ENCODE peak calls at places on chromosomes 3 and 15, in eight cellular contexts. A is HL-60, U is tibial nerve, X is GM06990, C is lower lobe of right lung, S is fibroblast of pulmonary artery, N is AG09309, G is cardiac fibroblast. J is an unnamed sample.

GRCh38 chr3:63912768-63913588 is 795 bp upstream of the SCAANT1 start:
- DNase-seq in N (no peak), S (peak), C (peak), A (no peak), U (peak), G (peak), X (no peak), J (peak)

GRCh38 chr3:17023006-17023664 is 138.4 kb downstream of the PLCL2 start:
- DNase-seq in U (no peak), S (peak), A (no peak), C (no peak), N (no peak), G (peak), X (no peak), J (peak)

GRCh38 chr3:192042116-192042515 is 581.2 kb downstream of the PYDC2 start:
- DNase-seq in N (no peak), U (no peak), S (no peak), C (no peak), X (peak), A (peak), G (no peak), J (no peak)

GRCh38 chr3:127325630-127325961 is 37.8 kb upstream of the PRR20G start:
- DNase-seq in X (no peak), G (no peak), A (no peak), U (peak), N (no peak), S (no peak), C (peak), J (no peak)

GRCh38 chr3:152039887-152040286 is 166.4 kb downstream of the SUCNR1 start:
- DNase-seq in X (peak), N (no peak), G (no peak), S (no peak), A (no peak), U (no peak), C (no peak), J (no peak)

GRCh38 chr3:44511238-44511567 is 33.7 kb upstream of the ZNF445 start:
- DNase-seq in N (no peak), U (no peak), S (no peak), X (no peak), G (peak), C (no peak), A (no peak), J (no peak)

GRCh38 chr3:12155833-12156232 is 2.9 kb downstream of the TIMP4 start:
- DNase-seq in A (no peak), C (no peak), S (peak), X (no peak), U (no peak), G (peak), N (no peak), J (no peak)

GRCh38 chr3:185656321-185656840 is 70.3 kb downstream of the SENP2 start:
- DNase-seq in U (peak), C (no peak), N (peak), X (no peak), G (peak), S (peak), A (no peak), J (no peak)

GRCh38 chr3:17179381-17180205 is 294.8 kb downstream of the PLCL2 start:
- DNase-seq in G (peak), C (no peak), A (no peak), U (no peak), X (no peak), S (no peak), N (no peak), J (no peak)

DNA sequence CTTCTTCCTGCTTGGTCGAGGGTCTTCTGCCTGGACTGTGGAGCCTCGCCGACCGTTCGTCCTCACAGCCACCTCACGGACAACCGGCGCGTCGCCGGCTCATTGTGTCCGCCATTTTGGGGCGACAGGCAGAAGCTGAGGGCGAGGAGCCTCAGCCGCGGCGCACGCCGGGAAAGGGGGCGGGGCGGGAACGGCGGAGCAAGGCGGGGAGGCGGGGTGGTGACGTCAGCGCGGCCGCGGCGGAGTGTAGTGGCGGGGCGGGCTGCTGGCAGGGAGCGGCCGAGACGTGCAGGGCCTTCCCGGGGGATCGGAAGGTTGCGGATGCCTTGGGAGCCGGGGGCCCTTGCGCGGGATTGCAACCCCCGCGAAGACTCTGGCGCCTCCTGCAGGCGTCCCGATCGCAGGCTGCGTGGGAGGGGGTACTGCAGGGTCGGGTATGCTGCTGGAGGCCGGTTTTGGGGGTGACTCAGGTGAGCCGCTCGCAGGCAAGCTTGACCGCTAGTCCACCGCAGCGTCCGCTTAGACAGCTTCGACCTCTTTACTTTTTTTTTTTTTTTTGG is at the start of gene WDR82:
- DNase-seq in A (peak), X (peak), U (peak), S (peak), G (peak), C (peak), N (peak), J (peak)
- TF ChIP-seq CTCF in A (peak), X (peak), U (peak), S (peak), G (peak), C (peak), N (peak), J (no peak)

DNA sequence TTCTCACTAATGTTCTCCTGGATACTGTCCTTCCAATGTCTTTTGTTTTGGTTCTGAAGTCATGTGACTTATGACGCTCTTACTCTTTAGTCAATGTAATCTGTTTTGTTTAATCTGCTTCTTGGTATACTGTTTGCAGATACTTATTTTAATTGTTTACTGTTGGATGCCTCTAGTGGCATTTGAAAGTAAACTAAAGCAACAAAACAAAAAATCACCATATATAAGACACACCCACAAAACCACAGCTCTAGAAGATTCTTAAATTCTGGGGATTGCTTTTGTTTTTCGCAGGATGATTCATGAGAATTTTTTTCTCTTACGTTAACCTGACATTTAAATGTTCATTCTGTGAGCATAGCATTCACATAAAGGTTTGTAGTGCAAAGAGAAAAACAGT is 16.8 kb downstream of the SLC25A26 start:
- DNase-seq in X (no peak), G (no peak), N (no peak), A (no peak), S (no peak), U (no peak), C (no peak), J (no peak)
- TF ChIP-seq CTCF in X (no peak), G (no peak), N (no peak), A (no peak), S (no peak), U (no peak), C (no peak), J (no peak)

DNA sequence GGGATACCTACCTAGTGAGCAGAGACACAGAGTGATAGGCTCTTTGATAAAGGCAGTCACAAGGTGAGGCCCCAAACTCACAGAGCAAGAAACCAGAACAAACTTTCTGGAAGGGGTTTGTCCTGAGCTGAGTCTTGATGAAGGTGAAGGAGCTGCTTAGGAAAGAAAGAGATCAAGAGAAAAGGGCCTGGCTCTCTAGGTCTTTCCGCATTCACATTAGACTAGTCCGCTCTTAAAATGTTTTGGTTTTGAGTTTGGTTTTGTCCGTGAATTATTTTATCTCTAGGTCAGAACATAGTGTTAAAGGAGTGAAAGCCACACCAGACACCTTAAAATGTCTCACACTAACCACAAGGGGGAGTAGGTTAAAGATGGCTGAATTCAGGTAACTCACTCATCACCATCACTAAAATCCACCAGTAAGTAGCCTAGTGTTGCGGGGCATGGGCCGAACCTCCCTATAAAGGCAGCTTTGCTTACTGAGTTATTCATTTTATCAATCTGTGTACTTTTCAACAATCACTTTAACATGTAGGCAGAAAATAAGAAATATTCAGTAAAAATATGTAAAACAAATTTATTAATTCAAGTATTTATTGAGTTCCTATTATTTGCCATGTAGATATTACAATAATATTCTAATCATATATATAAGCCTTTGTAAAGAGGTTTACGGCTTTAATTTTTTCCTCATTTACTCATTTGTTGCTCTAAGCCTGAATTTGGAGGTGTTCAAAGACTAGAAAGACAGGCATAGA is 121.5 kb upstream of the TSC22D2 start:
- DNase-seq in S (peak), C (no peak), U (no peak), X (peak), N (no peak), G (peak), A (peak), J (no peak)
- TF ChIP-seq CTCF in S (peak), C (peak), U (peak), X (peak), N (peak), G (peak), A (peak), J (peak)

GRCh38 chr15:79595271-79595670 is 163.1 kb downstream of the MINAR1 start:
- DNase-seq in C (no peak), N (no peak), A (no peak), X (no peak), U (no peak), G (no peak), S (no peak), J (no peak)

GRCh38 chr15:79598639-79599038 is 166.5 kb downstream of the MINAR1 start:
- DNase-seq in X (no peak), C (no peak), S (no peak), N (no peak), U (no peak), G (no peak), A (no peak), J (no peak)

GRCh38 chr15:79593119-79593869 is 161.2 kb downstream of the MINAR1 start:
- DNase-seq in A (no peak), S (peak), X (no peak), U (no peak), G (peak), N (no peak), C (no peak), J (no peak)

GRCh38 chr15:79592126-79592525 is 160.0 kb downstream of the MINAR1 start:
- DNase-seq in G (no peak), N (no peak), A (no peak), C (no peak), X (no peak), U (no peak), S (no peak), J (no peak)

GRCh38 chr15:79595995-79596622 is 164.0 kb downstream of the MINAR1 start:
- DNase-seq in S (peak), U (no peak), A (peak), N (peak), G (peak), C (peak), X (peak), J (no peak)
- TF ChIP-seq CTCF in S (peak), U (peak), A (peak), N (peak), G (peak), C (peak), X (peak), J (peak)

GRCh38 chr15:78950906-78951840 is 6.3 kb upstream of the CTSH start:
- DNase-seq in A (no peak), G (no peak), S (peak), X (no peak), U (no peak), C (no peak), N (no peak), J (no peak)
- TF ChIP-seq CTCF in A (no peak), G (peak), S (peak), X (no peak), U (no peak), C (no peak), N (peak), J (no peak)

DNA sequence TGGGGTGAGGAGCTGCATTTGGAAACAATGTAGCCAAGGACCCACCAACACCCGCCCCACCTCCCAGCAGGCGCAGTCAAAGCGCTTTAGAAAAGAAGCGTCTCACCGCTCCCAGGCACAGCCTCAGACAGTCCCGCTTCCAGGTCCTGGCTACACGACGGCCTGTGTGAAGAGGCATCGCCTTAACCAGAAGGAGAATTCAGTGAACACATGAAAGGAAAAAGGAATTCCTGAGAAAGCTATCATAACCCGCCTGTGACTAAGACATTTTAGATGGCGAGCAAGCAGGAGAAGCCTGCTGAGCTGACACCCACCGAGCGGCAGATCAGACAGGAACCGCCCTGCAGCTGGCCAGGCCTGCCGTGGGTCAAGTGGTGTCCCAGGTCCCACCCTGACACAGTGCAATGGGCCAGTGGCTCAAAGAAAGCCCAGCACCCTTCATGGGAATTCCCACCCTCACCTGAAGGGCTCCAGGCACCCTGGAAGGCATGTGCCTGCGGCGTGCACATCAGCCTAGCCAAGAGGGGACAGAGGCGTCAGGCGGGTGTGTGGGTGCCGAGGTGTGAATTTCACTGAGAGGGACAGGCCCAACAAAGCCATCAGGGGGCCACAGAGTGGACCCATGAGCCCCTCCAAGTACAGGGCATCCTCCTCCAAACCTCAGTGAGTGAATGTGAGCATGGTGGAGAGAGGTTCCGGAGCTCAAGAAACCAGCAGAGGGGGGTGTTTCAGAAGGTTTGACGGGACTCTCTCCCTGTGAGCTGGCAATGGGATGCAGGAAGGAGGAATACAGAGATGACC is 144.8 kb downstream of the NSMCE3 start:
- DNase-seq in C (peak), X (no peak), G (peak), S (peak), A (no peak), U (no peak), N (peak), J (no peak)
- TF ChIP-seq CTCF in C (no peak), X (no peak), G (no peak), S (peak), A (no peak), U (no peak), N (peak), J (no peak)

DNA sequence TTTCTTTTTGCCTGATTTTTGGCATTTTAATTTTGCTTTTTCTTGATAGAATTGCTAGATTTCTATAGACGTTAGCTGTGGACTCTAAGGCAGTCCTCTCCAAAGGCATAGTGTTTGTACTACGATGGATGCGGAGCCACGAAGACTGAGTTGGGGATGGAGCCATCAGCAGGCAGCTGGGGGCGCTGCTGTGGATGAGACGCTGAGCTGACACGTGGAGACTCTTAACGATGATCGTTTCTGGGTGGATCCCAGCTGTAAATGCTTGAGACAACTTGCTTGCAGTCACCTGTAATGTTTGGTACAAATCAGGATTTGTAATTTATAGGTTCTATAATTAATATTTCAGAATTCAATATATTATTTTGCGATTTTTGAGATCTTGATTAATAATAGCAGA is 13.3 kb upstream of the PPP1R2 start:
- DNase-seq in S (peak), A (no peak), U (no peak), X (no peak), C (no peak), N (no peak), G (peak), J (no peak)
- TF ChIP-seq CTCF in S (peak), A (no peak), U (no peak), X (peak), C (peak), N (peak), G (peak), J (no peak)

GRCh38 chr3:171790574-171790897 is 19.7 kb downstream of the PLD1 start:
- DNase-seq in U (no peak), N (no peak), A (no peak), G (no peak), X (no peak), S (no peak), C (no peak), J (no peak)

GRCh38 chr3:171792549-171792948 is 17.7 kb downstream of the PLD1 start:
- DNase-seq in S (no peak), N (no peak), G (no peak), A (no peak), C (no peak), X (no peak), U (no peak), J (no peak)

GRCh38 chr3:171789759-171790505 is 20.4 kb downstream of the PLD1 start:
- DNase-seq in U (no peak), X (no peak), N (no peak), A (no peak), G (no peak), C (no peak), S (no peak), J (no peak)

GRCh38 chr3:171791695-171792082 is 18.6 kb downstream of the PLD1 start:
- DNase-seq in U (no peak), A (no peak), N (no peak), S (peak), X (no peak), C (no peak), G (peak), J (no peak)

DNA sequence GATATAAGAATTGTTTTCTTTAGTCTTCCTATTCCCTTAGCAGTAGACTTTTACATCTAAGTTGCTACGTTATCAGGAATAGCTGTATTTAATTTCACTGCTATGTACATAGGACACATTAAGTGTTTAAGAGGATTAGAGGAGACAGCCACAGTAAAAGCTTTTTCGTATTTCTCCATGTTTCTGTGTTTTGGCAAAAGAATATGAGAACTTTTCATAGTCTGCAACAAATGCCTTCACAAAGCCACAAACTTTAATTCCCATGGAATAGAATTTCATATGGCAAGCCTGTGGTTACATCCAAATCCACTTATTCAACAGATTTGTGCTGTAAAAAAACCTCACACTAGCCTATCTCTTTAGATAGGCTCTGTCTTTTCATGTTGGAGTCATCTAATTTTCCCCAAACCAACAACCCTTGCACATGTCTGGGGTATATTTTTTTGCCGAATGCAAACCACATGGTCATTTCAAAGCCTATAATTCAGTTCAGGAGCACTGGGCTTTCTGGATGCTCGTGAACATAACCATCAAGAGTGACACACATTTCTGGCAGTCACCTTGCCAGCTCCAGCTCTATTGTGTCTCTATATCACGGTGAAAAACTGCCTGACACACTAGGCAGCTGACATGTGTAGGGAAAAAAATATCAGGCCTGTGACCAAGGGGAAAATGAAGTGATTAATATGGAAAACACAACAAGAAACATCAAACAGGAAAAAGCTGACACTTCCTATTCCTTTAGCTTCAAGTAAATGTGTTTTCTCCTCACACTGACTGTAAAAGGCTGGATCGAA is 19.2 kb downstream of the PLD1 start:
- DNase-seq in G (peak), A (no peak), U (no peak), C (no peak), S (peak), N (peak), X (no peak), J (no peak)
- TF ChIP-seq CTCF in G (no peak), A (no peak), U (no peak), C (no peak), S (no peak), N (no peak), X (no peak), J (no peak)